ENCODE peak calls at places on chromosomes 16 and 17, in nine cellular contexts. S is stimulated activated CD4-positive, alpha-beta T cell treated with anti-CD3 and anti-CD28 coated beads, Interleukin-2, amount 100 ng/mL, for 48 hours; P is tibial artery; Q is CD4-positive, CD25-positive, alpha-beta regulatory T cell; K is naive thymus-derived CD8-positive, alpha-beta T cell; W is CD8-positive, alpha-beta memory T cell; L is RCC 7860; Y is neural crest cell; J is GM12878. N is an unnamed sample.

GRCh38 chr16:87322833-87323726 is 5.9 kb upstream of the C16orf95 start:
- DNase-seq in S (no peak), P (no peak), Q (no peak), K (no peak), W (no peak), L (no peak), Y (no peak), J (no peak), N (no peak)

GRCh38 chr17:72579990-72580320 is 459.1 kb downstream of the SOX9 start:
- DNase-seq in S (no peak), P (no peak), Q (no peak), K (no peak), W (no peak), L (no peak), Y (no peak), J (no peak), N (no peak)

GRCh38 chr17:57943645-57944044 is 11.6 kb downstream of the CUEDC1 start:
- DNase-seq in S (no peak), P (no peak), Q (no peak), K (no peak), W (no peak), L (no peak), Y (no peak), J (no peak), N (no peak)

GRCh38 chr16:83403751-83404150 is 404.0 kb upstream of the HSBP1 start:
- DNase-seq in S (no peak), P (no peak), Q (no peak), K (no peak), W (no peak), L (peak; percentile 48), Y (no peak), J (no peak), N (no peak)

GRCh38 chr17:81391964-81392908 is 3.0 kb upstream of the BAHCC1 start:
- DNase-seq in S (no peak), P (peak; percentile 76), Q (no peak), K (no peak), W (no peak), L (no peak), Y (no peak), J (no peak), N (no peak)

GRCh38 chr17:81537343-81537855 is 9.2 kb downstream of the FSCN2 start:
- DNase-seq in S (no peak), P (no peak), Q (no peak), K (no peak), W (no peak), L (no peak), Y (no peak), J (no peak), N (peak; percentile 52)

GRCh38 chr17:6496636-6497441 is 52.6 kb downstream of the PIMREG start:
- DNase-seq in S (no peak), P (no peak), Q (no peak), K (no peak), W (no peak), L (no peak), Y (no peak), J (no peak), N (no peak)

GRCh38 chr17:18362509-18363020 is 785 bp downstream of the SHMT1 start:
- DNase-seq in S (peak; percentile 11), P (peak; percentile 74), Q (no peak), K (no peak), W (peak; percentile 5), L (peak; percentile 64), Y (peak; percentile 3), J (no peak), N (no peak)

GRCh38 chr16:83878838-83879237 is 20.1 kb upstream of the MLYCD start:
- DNase-seq in S (no peak), P (no peak), Q (no peak), K (no peak), W (no peak), L (peak; percentile 38), Y (peak; percentile 22), J (no peak), N (no peak)

GRCh38 chr17:2468270-2468669 is 43.4 kb downstream of the METTL16 start:
- DNase-seq in S (no peak), P (no peak), Q (no peak), K (no peak), W (no peak), L (peak; percentile 83), Y (no peak), J (no peak), N (no peak)

GRCh38 chr17:21233581-21234337 is 19.5 kb downstream of the NATD1 start:
- DNase-seq in S (no peak), P (no peak), Q (no peak), K (no peak), W (no peak), L (no peak), Y (no peak), J (no peak), N (no peak)

GRCh38 chr17:1193300-1193699 is 13.5 kb upstream of the ABR start:
- DNase-seq in S (no peak), P (no peak), Q (no peak), K (no peak), W (no peak), L (no peak), Y (no peak), J (no peak), N (no peak)

GRCh38 chr17:66275651-66276050 is 26.8 kb upstream of the PRKCA start:
- DNase-seq in S (no peak), P (peak; percentile 48), Q (no peak), K (no peak), W (no peak), L (peak; percentile 100), Y (no peak), J (no peak), N (no peak)

GRCh38 chr16:85829266-85829665 is 29.8 kb downstream of the COX4I1 start:
- DNase-seq in S (no peak), P (no peak), Q (no peak), K (no peak), W (peak; percentile 18), L (no peak), Y (no peak), J (no peak), N (no peak)

GRCh38 chr16:3465911-3466584 is 22.6 kb downstream of the NAA60 start:
- DNase-seq in S (no peak), P (no peak), Q (no peak), K (no peak), W (no peak), L (no peak), Y (no peak), J (no peak), N (no peak)

GRCh38 chr17:62869885-62870580 is 61.9 kb upstream of the MARCHF10 start:
- DNase-seq in S (no peak), P (no peak), Q (no peak), K (no peak), W (no peak), L (peak; percentile 13), Y (peak; percentile 32), J (no peak), N (no peak)

GRCh38 chr16:27943766-27944165 is 119.7 kb downstream of the GSG1L start:
- DNase-seq in S (no peak), P (no peak), Q (no peak), K (no peak), W (no peak), L (no peak), Y (no peak), J (no peak), N (no peak)

GRCh38 chr16:62256406-62256805 is 220.2 kb upstream of the CDH8 start:
- DNase-seq in S (no peak), P (no peak), Q (no peak), K (no peak), W (no peak), L (no peak), Y (no peak), J (no peak), N (no peak)

N was measured in progenitor cell of endocrine pancreas.